ENCODE peak calls at places on chromosomes 4 and X, in six cellular contexts. One of them, this sample, is unnamed.

GRCh38 chr4:88442636-88443260 is 14.2 kb upstream of the HERC5 start:
- DNase-seq in dorsolateral prefrontal cortex: no peak
- DNase-seq in AG09309: no peak
- DNase-seq in ovary: no peak
- DNase-seq in NB4: peak
- DNase-seq in fibroblast of lung: no peak
- DNase-seq in this sample: peak

GRCh38 chr4:180164799-180165198 is 2078.4 kb upstream of the TENM3 start:
- DNase-seq in fibroblast of lung: peak
- DNase-seq in dorsolateral prefrontal cortex: no peak
- DNase-seq in AG09309: no peak
- DNase-seq in ovary: no peak
- DNase-seq in NB4: no peak
- DNase-seq in this sample: peak

GRCh38 chrX:56343231-56343630 is 111.1 kb downstream of the KLF8 start:
- DNase-seq in fibroblast of lung: no peak
- DNase-seq in ovary: no peak
- DNase-seq in NB4: no peak
- DNase-seq in dorsolateral prefrontal cortex: no peak
- DNase-seq in AG09309: no peak
- DNase-seq in this sample: no peak

GRCh38 chrX:41933546-41933945 is 10.2 kb upstream of the CASK start:
- DNase-seq in ovary: no peak
- DNase-seq in NB4: no peak
- DNase-seq in dorsolateral prefrontal cortex: no peak
- DNase-seq in fibroblast of lung: no peak
- DNase-seq in AG09309: no peak
- DNase-seq in this sample: no peak

GRCh38 chrX:74924449-74925209 is 623 bp downstream of the NEXMIF start:
- DNase-seq in NB4: no peak
- DNase-seq in fibroblast of lung: peak
- DNase-seq in AG09309: no peak
- DNase-seq in ovary: peak
- DNase-seq in dorsolateral prefrontal cortex: no peak
- DNase-seq in this sample: no peak

GRCh38 chr4:138910201-138910913 is 105.2 kb upstream of the NOCT start:
- DNase-seq in ovary: no peak
- DNase-seq in dorsolateral prefrontal cortex: no peak
- DNase-seq in NB4: no peak
- DNase-seq in fibroblast of lung: peak
- DNase-seq in AG09309: no peak
- DNase-seq in this sample: no peak

GRCh38 chrX:45266456-45266855 is 65.8 kb upstream of the DIPK2B start:
- DNase-seq in AG09309: no peak
- DNase-seq in ovary: no peak
- DNase-seq in fibroblast of lung: no peak
- DNase-seq in dorsolateral prefrontal cortex: no peak
- DNase-seq in NB4: no peak
- DNase-seq in this sample: peak

GRCh38 chr4:7773401-7774187 is 166.1 kb downstream of the AFAP1 start:
- DNase-seq in dorsolateral prefrontal cortex: no peak
- DNase-seq in NB4: no peak
- DNase-seq in fibroblast of lung: no peak
- DNase-seq in AG09309: no peak
- DNase-seq in ovary: peak
- DNase-seq in this sample: no peak

GRCh38 chr4:122456228-122457106 is at the start of gene IL2:
- DNase-seq in ovary: no peak
- DNase-seq in dorsolateral prefrontal cortex: no peak
- DNase-seq in AG09309: no peak
- DNase-seq in fibroblast of lung: no peak
- DNase-seq in NB4: no peak
- DNase-seq in this sample: no peak

DNA sequence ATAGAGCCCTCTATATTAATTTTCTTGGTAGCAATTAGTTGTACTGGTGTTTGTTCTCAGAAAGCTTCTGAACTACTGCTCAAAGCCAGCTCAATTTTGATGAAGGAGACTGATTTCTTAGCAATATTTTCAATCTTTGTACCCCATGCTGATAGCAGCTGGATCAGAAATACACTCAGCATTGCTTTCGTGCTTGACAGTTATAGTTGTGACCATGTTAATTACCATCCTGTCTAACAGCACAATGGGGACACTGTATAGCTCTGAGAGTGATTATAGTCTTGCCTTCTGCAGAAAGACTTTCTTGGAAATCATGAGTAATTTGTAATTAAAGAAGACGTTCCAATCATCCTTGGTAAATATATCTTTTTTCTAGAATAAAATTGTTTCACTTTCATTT is 79.7 kb upstream of the GNPDA2 start:
- DNase-seq in ovary: no peak
- DNase-seq in fibroblast of lung: no peak
- DNase-seq in dorsolateral prefrontal cortex: no peak
- DNase-seq in NB4: no peak
- DNase-seq in AG09309: no peak
- DNase-seq in this sample: no peak
- H3K4me3 ChIP-seq in ovary: no peak
- H3K4me3 ChIP-seq in fibroblast of lung: no peak
- H3K4me3 ChIP-seq in dorsolateral prefrontal cortex: no peak
- H3K4me3 ChIP-seq in NB4: no peak
- H3K4me3 ChIP-seq in AG09309: no peak
- H3K4me3 ChIP-seq in this sample: no peak

DNA sequence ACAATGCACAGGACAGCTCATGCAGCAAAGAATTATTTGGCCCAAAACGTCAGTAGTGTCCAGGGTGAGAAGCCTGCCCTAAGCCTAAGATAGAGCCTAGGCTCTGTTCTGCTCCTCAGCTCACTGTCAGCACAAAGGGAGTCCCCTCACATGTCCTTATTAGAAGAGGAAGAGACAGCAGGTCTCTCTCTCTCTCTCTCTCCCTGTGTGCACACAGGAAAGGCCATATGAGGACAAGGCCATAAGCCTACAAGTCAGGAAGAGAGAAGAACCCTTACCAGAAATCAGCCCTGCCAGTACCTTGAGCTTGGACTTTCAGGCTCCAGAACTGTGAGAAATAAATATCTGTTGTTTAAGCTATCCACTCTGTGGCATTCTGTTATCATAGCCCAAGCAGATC is 20.4 kb downstream of the FAM184B start:
- DNase-seq in fibroblast of lung: no peak
- DNase-seq in ovary: no peak
- DNase-seq in AG09309: no peak
- DNase-seq in dorsolateral prefrontal cortex: no peak
- DNase-seq in NB4: peak
- DNase-seq in this sample: no peak
- TF ChIP-seq CTCF in fibroblast of lung: no peak
- TF ChIP-seq CTCF in ovary: no peak
- TF ChIP-seq CTCF in AG09309: no peak
- TF ChIP-seq CTCF in dorsolateral prefrontal cortex: no peak
- TF ChIP-seq CTCF in NB4: no peak
- TF ChIP-seq CTCF in this sample: no peak

GRCh38 chrX:2187352-2188115 is 313.2 kb downstream of the DHRSX start:
- DNase-seq in NB4: no peak
- DNase-seq in AG09309: no peak
- DNase-seq in dorsolateral prefrontal cortex: no peak
- DNase-seq in fibroblast of lung: no peak
- DNase-seq in ovary: no peak
- DNase-seq in this sample: no peak
- H3K4me3 ChIP-seq in NB4: no peak
- H3K4me3 ChIP-seq in AG09309: no peak
- H3K4me3 ChIP-seq in dorsolateral prefrontal cortex: no peak
- H3K4me3 ChIP-seq in fibroblast of lung: no peak
- H3K4me3 ChIP-seq in ovary: no peak
- H3K4me3 ChIP-seq in this sample: no peak

GRCh38 chr4:41061482-41062185 is 152.7 kb downstream of the APBB2 start:
- DNase-seq in ovary: no peak
- DNase-seq in AG09309: no peak
- DNase-seq in dorsolateral prefrontal cortex: no peak
- DNase-seq in fibroblast of lung: peak
- DNase-seq in NB4: no peak
- DNase-seq in this sample: no peak
- TF ChIP-seq CTCF in ovary: no peak
- TF ChIP-seq CTCF in AG09309: no peak
- TF ChIP-seq CTCF in dorsolateral prefrontal cortex: no peak
- TF ChIP-seq CTCF in fibroblast of lung: peak
- TF ChIP-seq CTCF in NB4: no peak
- TF ChIP-seq CTCF in this sample: no peak

GRCh38 chrX:153494061-153494460 is 719 bp upstream of the BGN start:
- DNase-seq in NB4: no peak
- DNase-seq in dorsolateral prefrontal cortex: no peak
- DNase-seq in AG09309: no peak
- DNase-seq in fibroblast of lung: no peak
- DNase-seq in ovary: no peak
- DNase-seq in this sample: no peak

GRCh38 chrX:153494541-153495361 is at the start of gene BGN:
- DNase-seq in dorsolateral prefrontal cortex: peak
- DNase-seq in NB4: no peak
- DNase-seq in fibroblast of lung: peak
- DNase-seq in ovary: peak
- DNase-seq in AG09309: no peak
- DNase-seq in this sample: no peak

GRCh38 chrX:153495903-153496629 is 1.3 kb downstream of the BGN start:
- DNase-seq in NB4: no peak
- DNase-seq in dorsolateral prefrontal cortex: no peak
- DNase-seq in fibroblast of lung: no peak
- DNase-seq in ovary: no peak
- DNase-seq in AG09309: no peak
- DNase-seq in this sample: no peak

GRCh38 chrX:153493085-153493484 is 1.7 kb upstream of the BGN start:
- DNase-seq in ovary: no peak
- DNase-seq in AG09309: no peak
- DNase-seq in NB4: no peak
- DNase-seq in dorsolateral prefrontal cortex: no peak
- DNase-seq in fibroblast of lung: no peak
- DNase-seq in this sample: no peak

DNA sequence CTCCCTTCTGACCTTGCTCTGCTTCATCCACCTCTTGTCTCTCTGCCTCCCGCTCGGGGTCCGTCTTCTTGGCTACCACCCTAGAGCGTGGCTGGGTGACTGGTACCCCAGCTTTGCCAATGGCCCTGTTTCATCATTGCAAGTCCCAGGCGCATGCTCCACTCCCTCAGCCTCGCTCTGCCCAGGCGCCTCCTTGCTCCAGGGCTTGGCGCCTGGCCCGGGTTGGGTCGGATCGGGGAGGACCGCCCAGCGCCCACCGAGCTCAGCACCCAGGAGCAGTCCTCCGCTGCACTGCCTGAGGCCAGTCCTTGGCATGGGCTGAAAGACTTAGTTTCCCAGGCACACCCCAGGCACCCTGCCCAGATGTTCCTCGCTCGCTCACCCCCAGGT is 577 bp downstream of the BGN start:
- DNase-seq in NB4: no peak
- DNase-seq in ovary: peak
- DNase-seq in fibroblast of lung: peak
- DNase-seq in AG09309: no peak
- DNase-seq in dorsolateral prefrontal cortex: no peak
- DNase-seq in this sample: no peak
- H3K4me3 ChIP-seq in NB4: no peak
- H3K4me3 ChIP-seq in ovary: no peak
- H3K4me3 ChIP-seq in fibroblast of lung: peak
- H3K4me3 ChIP-seq in AG09309: peak
- H3K4me3 ChIP-seq in dorsolateral prefrontal cortex: peak
- H3K4me3 ChIP-seq in this sample: no peak

GRCh38 chr4:2041234-2042130 is 17.6 kb upstream of the NAT8L start:
- DNase-seq in dorsolateral prefrontal cortex: peak
- DNase-seq in AG09309: peak
- DNase-seq in ovary: peak
- DNase-seq in NB4: peak
- DNase-seq in fibroblast of lung: peak
- DNase-seq in this sample: no peak
- TF ChIP-seq CTCF in dorsolateral prefrontal cortex: no peak
- TF ChIP-seq CTCF in AG09309: no peak
- TF ChIP-seq CTCF in ovary: no peak
- TF ChIP-seq CTCF in NB4: no peak
- TF ChIP-seq CTCF in fibroblast of lung: no peak
- TF ChIP-seq CTCF in this sample: no peak

DNA sequence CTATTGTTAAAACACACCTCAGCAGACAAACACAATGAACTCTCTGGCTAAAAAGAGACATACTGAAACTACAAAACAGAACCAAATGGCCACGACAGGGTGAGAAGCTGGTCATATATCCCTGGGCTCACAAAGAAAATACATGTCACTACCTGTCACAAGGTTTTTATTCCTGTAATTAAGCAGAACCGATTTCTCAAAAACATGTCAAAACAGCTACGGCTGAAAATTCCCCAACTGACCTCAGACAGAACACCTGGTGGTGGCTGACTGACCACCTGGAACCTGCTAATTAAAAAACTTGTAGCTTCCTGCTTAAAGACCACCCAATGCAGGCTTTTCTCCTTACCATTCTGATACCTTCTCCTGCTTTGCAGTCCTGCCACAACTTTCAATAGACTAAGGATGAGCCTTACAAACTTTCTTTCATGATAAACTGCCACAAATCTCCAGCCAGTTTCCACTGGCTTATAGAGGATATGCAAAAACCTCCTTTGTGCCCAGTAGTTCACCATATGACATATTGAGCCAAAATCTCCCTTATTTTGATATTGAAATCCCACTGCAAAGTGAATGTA is 571.9 kb downstream of the SPOCK3 start:
- DNase-seq in AG09309: no peak
- DNase-seq in ovary: no peak
- DNase-seq in NB4: no peak
- DNase-seq in dorsolateral prefrontal cortex: no peak
- DNase-seq in fibroblast of lung: no peak
- DNase-seq in this sample: no peak
- H3K4me3 ChIP-seq in AG09309: no peak
- H3K4me3 ChIP-seq in ovary: no peak
- H3K4me3 ChIP-seq in NB4: no peak
- H3K4me3 ChIP-seq in dorsolateral prefrontal cortex: no peak
- H3K4me3 ChIP-seq in fibroblast of lung: no peak
- H3K4me3 ChIP-seq in this sample: no peak

GRCh38 chr4:156291317-156291716 is 337.7 kb upstream of the CTSO start:
- DNase-seq in fibroblast of lung: peak
- DNase-seq in NB4: no peak
- DNase-seq in AG09309: peak
- DNase-seq in ovary: no peak
- DNase-seq in dorsolateral prefrontal cortex: no peak
- DNase-seq in this sample: no peak
- TF ChIP-seq CTCF in fibroblast of lung: no peak
- TF ChIP-seq CTCF in NB4: no peak
- TF ChIP-seq CTCF in AG09309: no peak
- TF ChIP-seq CTCF in ovary: no peak
- TF ChIP-seq CTCF in dorsolateral prefrontal cortex: no peak
- TF ChIP-seq CTCF in this sample: no peak

This sample was measured in epithelial cell of proximal tubule.